ENCODE peak calls at places on chromosomes 12 and 14, in nine cellular contexts. B, P, I, R, S, H, W, D and Q are unnamed samples.

GRCh38 chr14:81472096-81472800 is 61.4 kb downstream of the SEL1L start:
- DNase-seq in D (no peak), I (no peak), P (no peak), B (no peak), W (no peak), H (no peak), S (no peak), R (no peak), Q (no peak)

GRCh38 chr12:29768372-29768771 is 15.4 kb downstream of the TMTC1 start:
- DNase-seq in P (no peak), B (no peak), D (no peak), R (no peak), S (no peak), H (no peak), W (no peak), I (no peak), Q (no peak)

GRCh38 chr14:41718477-41719166 is 111.9 kb downstream of the LRFN5 start:
- DNase-seq in R (no peak), B (no peak), D (peak), W (no peak), I (no peak), P (no peak), S (no peak), H (no peak), Q (no peak)

GRCh38 chr12:133233006-133233405 is 2.7 kb downstream of the ANHX start:
- DNase-seq in I (no peak), B (no peak), P (no peak), H (no peak), D (no peak), S (no peak), W (no peak), R (no peak), Q (no peak)

GRCh38 chr12:106527356-106527755 is 55.4 kb upstream of the RFX4 start:
- DNase-seq in S (no peak), D (no peak), W (no peak), P (no peak), H (no peak), B (no peak), R (peak), I (no peak), Q (no peak)

GRCh38 chr12:92756905-92757598 is 54.3 kb downstream of the PLEKHG7 start:
- DNase-seq in D (no peak), S (no peak), R (no peak), I (no peak), P (no peak), B (no peak), H (no peak), W (no peak), Q (no peak)

GRCh38 chr14:58055497-58055896 is 96.5 kb downstream of the ARMH4 start:
- DNase-seq in S (no peak), W (no peak), D (no peak), B (no peak), R (no peak), P (no peak), H (no peak), I (no peak), Q (no peak)

GRCh38 chr12:57280234-57281062 is 29.5 kb upstream of the STAC3 start:
- DNase-seq in W (peak), R (peak), I (peak), B (no peak), S (no peak), P (peak), D (peak), H (no peak), Q (no peak)

GRCh38 chr12:38921025-38921677 is 15.8 kb upstream of the CPNE8 start:
- DNase-seq in B (peak), D (peak), W (peak), S (no peak), P (no peak), H (no peak), I (peak), R (peak), Q (no peak)

GRCh38 chr12:34405286-34406227 is 383.3 kb downstream of the ALG10 start:
- DNase-seq in P (peak), W (peak), S (peak), R (no peak), D (no peak), I (no peak), H (peak), B (peak), Q (peak)

GRCh38 chr14:24368215-24368561 is 204 bp downstream of the NFATC4 start:
- DNase-seq in P (no peak), I (no peak), W (peak), H (no peak), S (no peak), D (no peak), B (no peak), R (no peak), Q (no peak)

GRCh38 chr12:49389092-49389703 is 21.9 kb downstream of the SPATS2 start:
- DNase-seq in D (no peak), R (no peak), S (no peak), B (no peak), P (no peak), H (no peak), W (peak), I (no peak), Q (peak)

DNA sequence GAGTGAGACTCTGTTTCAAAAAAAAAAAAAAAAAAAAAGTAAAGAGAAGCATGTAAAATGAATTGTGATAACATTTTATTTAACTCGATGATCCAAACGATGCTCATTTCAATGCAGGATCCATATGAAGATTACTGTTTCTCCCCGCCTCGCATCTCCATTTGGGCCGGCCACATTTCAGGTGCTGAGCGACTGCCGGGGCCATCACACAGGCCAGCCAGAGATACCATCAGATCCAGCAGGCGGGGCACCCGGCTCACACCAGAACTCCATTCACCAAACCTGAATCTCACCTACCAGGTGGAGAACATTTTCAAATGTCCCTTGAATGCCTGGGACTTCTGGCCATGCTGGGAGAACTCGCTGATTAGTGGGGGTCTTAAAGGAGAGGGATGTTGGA is 18.0 kb upstream of the FZD10 start:
- DNase-seq in D (no peak), S (no peak), B (no peak), I (no peak), H (no peak), W (no peak), P (no peak), R (no peak), Q (no peak)
- TF ChIP-seq CTCF in D (no peak), S (no peak), B (no peak), I (no peak), H (no peak), W (no peak), P (no peak), R (no peak), Q (no peak)

GRCh38 chr14:78975734-78976133 is 805.6 kb downstream of the NRXN3 start:
- DNase-seq in S (no peak), D (no peak), B (no peak), H (no peak), P (no peak), W (no peak), I (no peak), R (no peak), Q (no peak)
- H3K27ac ChIP-seq in S (no peak), D (no peak), B (no peak), H (no peak), P (no peak), W (no peak), I (no peak), R (no peak), Q (no peak)

DNA sequence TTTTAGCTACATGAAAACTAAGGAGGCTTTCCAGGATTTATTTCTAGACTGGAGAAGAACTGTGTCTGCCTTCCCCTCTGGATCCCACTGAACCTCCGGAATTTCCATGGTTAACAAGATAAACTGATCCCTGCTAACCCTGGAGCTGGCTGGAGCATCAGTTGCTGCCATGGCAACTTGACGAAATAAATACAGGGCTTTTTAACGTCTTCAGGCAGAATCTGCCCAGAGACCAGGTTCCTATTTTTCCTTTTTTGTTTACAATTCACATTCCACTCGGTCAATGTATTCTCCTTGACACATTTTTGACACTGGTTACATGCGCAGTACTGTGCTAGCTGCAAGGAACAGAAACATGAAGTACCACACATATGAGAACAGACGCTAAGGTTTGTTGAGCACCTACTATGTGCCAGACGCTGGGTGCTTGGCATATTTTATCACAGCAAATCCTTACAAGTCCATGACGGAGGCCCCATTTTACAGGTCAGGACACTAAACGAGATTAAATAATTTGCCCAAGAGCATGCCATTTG is 1.7 kb downstream of the C14orf132 start:
- DNase-seq in P (no peak), R (no peak), W (no peak), H (no peak), S (no peak), I (no peak), D (no peak), B (no peak), Q (no peak)
- H3K4me3 ChIP-seq in P (peak), R (no peak), W (no peak), H (no peak), S (peak), I (no peak), D (no peak), B (no peak), Q (no peak)

GRCh38 chr14:66662374-66662773 is 154.4 kb downstream of the GPHN start:
- DNase-seq in W (no peak), B (no peak), H (no peak), P (no peak), S (no peak), D (no peak), I (no peak), R (peak), Q (no peak)
- TF ChIP-seq CTCF in W (no peak), B (peak), H (peak), P (no peak), S (no peak), D (no peak), I (no peak), R (peak), Q (peak)

DNA sequence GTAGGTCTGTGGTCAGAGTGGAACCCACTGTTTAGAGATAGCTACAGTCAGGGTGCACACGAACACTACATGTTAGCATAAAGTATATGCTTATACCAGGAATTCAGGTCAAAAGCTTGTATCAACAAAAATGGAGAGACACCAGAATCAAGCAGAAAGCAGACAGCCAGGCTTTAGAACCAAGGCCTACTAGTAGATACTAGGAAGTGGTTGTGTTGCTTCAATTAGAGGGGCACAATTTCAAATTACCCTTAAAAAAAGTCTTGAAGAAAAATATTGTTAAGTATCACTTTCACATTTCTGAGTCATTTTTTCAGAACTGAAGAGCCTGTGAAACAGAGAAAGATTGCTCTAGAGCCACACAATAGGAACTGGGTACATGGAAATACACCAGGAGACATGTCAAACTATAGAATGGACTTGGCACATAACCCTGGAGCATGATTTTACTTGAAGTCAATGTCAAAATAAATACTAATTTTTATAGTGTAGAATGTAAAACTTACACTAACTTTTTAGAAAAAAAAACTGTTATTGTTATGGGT is 41.6 kb downstream of the LRRC9 start:
- DNase-seq in S (no peak), D (no peak), I (no peak), R (no peak), B (no peak), P (no peak), W (no peak), H (no peak), Q (no peak)
- H3K27ac ChIP-seq in S (no peak), D (no peak), I (no peak), R (no peak), B (no peak), P (no peak), W (no peak), H (no peak), Q (no peak)

GRCh38 chr12:47214771-47215170 is 135.0 kb upstream of the AMIGO2 start:
- DNase-seq in R (no peak), I (no peak), W (no peak), H (no peak), P (no peak), B (no peak), S (no peak), D (no peak), Q (no peak)

GRCh38 chr12:47214001-47214619 is 134.4 kb upstream of the AMIGO2 start:
- DNase-seq in H (no peak), S (no peak), I (no peak), P (no peak), B (no peak), D (no peak), W (no peak), R (no peak), Q (no peak)

GRCh38 chr12:47210776-47211175 is 131.0 kb upstream of the AMIGO2 start:
- DNase-seq in S (no peak), P (no peak), D (no peak), W (no peak), H (no peak), B (no peak), R (no peak), I (no peak), Q (no peak)

GRCh38 chr12:47216150-47216677 is 136.5 kb upstream of the AMIGO2 start:
- DNase-seq in P (no peak), H (peak), I (no peak), D (peak), R (no peak), S (no peak), W (no peak), B (no peak), Q (no peak)

GRCh38 chr12:47212701-47213039 is 132.9 kb upstream of the AMIGO2 start:
- DNase-seq in W (no peak), H (no peak), D (no peak), S (no peak), P (no peak), B (no peak), I (no peak), R (no peak), Q (no peak)
- H3K4me3 ChIP-seq in W (no peak), H (no peak), D (no peak), S (no peak), P (no peak), B (no peak), I (no peak), R (no peak), Q (no peak)

DNA sequence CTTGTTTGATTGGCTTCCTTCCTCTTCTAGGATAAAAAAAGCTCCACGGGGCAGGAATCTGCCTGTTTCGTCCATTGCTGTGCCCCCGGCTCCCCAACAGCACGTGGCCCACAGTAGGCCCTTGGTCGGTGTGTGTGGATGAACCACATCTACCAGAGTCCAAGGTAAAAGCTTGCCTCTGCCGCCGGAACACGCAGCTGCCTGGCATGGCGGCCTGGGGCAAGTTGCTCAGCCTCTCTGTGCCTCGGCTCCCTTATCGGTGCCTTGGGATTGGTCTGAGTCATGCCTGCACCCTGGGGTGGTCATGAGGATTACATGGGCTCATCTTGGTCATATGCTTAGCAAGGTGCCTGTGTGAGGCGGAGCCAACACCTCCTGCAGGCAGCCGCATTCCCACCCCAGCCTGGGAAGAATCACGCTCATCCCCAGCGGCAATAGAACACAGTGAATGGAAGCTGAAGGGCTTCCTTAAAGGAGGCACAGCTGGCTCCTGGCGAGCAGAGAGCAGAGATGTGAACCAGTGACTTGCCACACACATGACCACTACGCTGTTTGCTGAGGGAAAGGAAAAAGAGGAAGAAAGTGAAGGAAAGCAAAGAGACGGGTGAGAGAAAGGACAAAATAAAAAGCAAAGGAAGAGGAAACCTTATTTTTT is 5.5 kb upstream of the SCARB1 start:
- DNase-seq in D (peak), B (no peak), S (no peak), I (no peak), R (no peak), P (no peak), W (no peak), H (no peak), Q (no peak)
- TF ChIP-seq CTCF in D (no peak), B (no peak), S (no peak), I (no peak), R (no peak), P (no peak), W (no peak), H (no peak), Q (no peak)

DNA sequence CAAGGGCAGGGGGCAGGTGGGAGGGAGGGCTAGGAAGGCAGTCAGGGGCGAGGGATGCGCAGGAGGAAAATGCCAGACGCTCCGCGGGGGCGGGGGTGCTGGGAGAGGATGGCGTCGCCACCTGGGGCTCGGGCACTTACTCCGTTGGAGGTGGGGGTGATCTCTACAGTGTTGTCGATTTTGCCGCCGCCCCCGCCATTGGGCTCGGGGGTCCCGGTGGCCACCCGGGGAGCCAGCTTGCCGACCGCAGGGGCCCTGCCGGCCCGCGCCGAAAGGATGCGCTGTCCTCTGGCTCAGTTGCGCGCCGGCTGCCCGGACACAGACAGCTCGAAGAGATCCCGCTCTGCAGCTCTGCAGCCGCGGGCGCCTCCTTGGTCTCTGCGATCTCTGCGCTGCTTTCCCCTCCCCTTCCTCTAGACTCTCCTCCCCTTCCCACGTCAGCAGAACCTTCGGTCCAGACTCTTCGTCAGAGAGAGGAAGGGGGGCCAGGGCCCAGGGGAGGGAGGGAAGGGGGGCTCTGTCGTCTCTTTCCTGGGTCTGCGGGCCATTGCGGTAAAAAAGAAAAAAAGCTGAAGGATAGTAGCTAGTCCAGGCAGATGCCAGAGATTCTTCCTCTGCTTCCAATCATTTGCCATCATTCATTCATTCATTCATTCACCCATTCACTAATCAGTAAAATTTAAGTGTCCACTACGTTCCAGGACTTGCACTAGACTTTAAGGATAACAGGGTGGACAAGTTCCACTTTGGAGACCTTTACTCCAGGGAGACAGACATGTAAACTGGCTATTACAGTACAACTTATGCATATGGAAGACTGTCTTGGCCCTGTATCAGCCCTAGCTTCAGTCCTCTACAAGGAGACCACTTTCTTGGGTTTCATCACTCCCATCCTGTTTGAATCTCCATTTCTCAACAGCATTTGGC is at the start of gene SLC22A17:
- DNase-seq in S (peak), H (no peak), R (peak), B (peak), I (peak), D (no peak), W (peak), P (peak), Q (peak)
- H3K27ac ChIP-seq in S (peak), H (no peak), R (no peak), B (peak), I (peak), D (no peak), W (no peak), P (no peak), Q (no peak)